ENCODE peak calls at places on chromosome 2, in four cellular contexts. A, S, P and Q are unnamed samples.

GRCh38 chr2:205361970-205362369 is 320.3 kb upstream of the NRP2 start:
- DNase-seq in P (no peak), S (no peak), A (no peak), Q (no peak)

GRCh38 chr2:70029814-70030409 is 57.4 kb upstream of the PCBP1 start:
- DNase-seq in A (peak), P (peak), S (peak), Q (no peak)

GRCh38 chr2:5367321-5367720 is 324.9 kb upstream of the SOX11 start:
- DNase-seq in S (no peak), P (no peak), A (no peak), Q (no peak)

GRCh38 chr2:127649684-127650040 is 3.7 kb downstream of the GPR17 start:
- DNase-seq in S (peak), P (peak), A (peak), Q (no peak)

GRCh38 chr2:3604207-3604877 is 9.4 kb downstream of the COLEC11 start:
- DNase-seq in A (no peak), S (no peak), P (peak), Q (no peak)

GRCh38 chr2:120934891-120935338 is 199.2 kb downstream of the GLI2 start:
- DNase-seq in P (no peak), A (peak), S (peak), Q (no peak)

GRCh38 chr2:157822993-157823392 is 53.1 kb downstream of the ACVR1 start:
- DNase-seq in A (no peak), S (peak), P (no peak), Q (no peak)

GRCh38 chr2:45289018-45289417 is 279.8 kb upstream of the SIX2 start:
- DNase-seq in S (no peak), A (no peak), P (no peak), Q (no peak)

GRCh38 chr2:1788478-1788959 is 44.2 kb upstream of the PXDN start:
- DNase-seq in P (no peak), A (no peak), S (no peak), Q (no peak)

GRCh38 chr2:218832081-218832480 is 478 bp upstream of the PRKAG3 start:
- DNase-seq in A (no peak), S (no peak), P (no peak), Q (no peak)

GRCh38 chr2:218829868-218830451 is 1.6 kb downstream of the PRKAG3 start:
- DNase-seq in A (no peak), S (no peak), P (no peak), Q (no peak)

GRCh38 chr2:218832520-218832919 is 917 bp upstream of the PRKAG3 start:
- DNase-seq in A (no peak), P (no peak), S (no peak), Q (no peak)

GRCh38 chr2:218831378-218831990 is at the start of gene PRKAG3:
- DNase-seq in S (no peak), P (no peak), A (no peak), Q (no peak)

GRCh38 chr2:218830526-218831306 is 887 bp downstream of the PRKAG3 start:
- DNase-seq in P (no peak), A (no peak), S (no peak), Q (no peak)
- H3K4me3 ChIP-seq in P (no peak), A (no peak), S (no peak), Q (no peak)

DNA sequence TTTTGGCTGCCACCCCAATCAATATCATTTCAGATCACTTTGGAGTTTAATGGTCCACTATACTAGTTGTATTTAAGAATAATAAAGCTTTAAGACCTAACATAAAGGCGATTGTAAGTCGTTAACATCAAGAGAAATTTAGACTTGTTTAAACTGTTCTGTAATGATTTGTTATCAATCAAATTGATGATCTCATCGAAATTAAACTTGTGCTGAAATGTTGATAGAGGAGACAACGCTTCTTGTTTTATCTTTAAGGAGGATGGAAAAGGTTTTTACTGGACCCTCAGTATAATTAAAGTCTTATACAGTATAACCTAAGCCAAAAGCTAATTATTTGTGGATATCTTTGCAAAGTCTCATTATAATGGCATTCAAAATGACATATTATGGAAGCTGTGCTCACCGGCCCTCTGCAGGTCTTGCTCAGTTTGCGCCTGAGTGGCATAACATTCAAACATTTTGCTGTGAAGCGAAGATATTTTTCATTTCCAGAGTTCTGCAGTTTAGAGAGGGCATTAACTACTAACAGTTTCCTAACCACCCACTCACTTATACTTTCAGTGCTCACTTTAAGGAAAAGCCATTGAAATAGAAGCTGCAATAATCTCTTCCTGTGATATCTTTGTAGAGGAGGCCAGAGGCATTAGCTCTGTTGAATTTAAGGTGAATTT is 1.4 kb upstream of the SERTAD2 start:
- DNase-seq in A (no peak), S (no peak), P (no peak), Q (no peak)
- TF ChIP-seq CTCF in A (no peak), S (peak), P (peak), Q (peak)

GRCh38 chr2:223563462-223563861 is 38.7 kb downstream of the SCG2 start:
- DNase-seq in A (no peak), S (peak), P (no peak), Q (no peak)
- H3K4me3 ChIP-seq in A (no peak), S (no peak), P (no peak), Q (no peak)

GRCh38 chr2:64906853-64907536 is 82.2 kb upstream of the SLC1A4 start:
- DNase-seq in P (no peak), S (no peak), A (no peak), Q (peak)
- TF ChIP-seq CTCF in P (no peak), S (no peak), A (no peak), Q (no peak)

GRCh38 chr2:188976545-188977268 is 2.5 kb downstream of the COL3A1 start:
- DNase-seq in S (peak), A (no peak), P (no peak), Q (no peak)

GRCh38 chr2:188978291-188979081 is 4.3 kb downstream of the COL3A1 start:
- DNase-seq in S (peak), P (peak), A (peak), Q (no peak)

GRCh38 chr2:188979119-188979729 is 5.1 kb downstream of the COL3A1 start:
- DNase-seq in S (peak), A (no peak), P (no peak), Q (no peak)

GRCh38 chr2:188983427-188984101 is 9.4 kb downstream of the COL3A1 start:
- DNase-seq in S (peak), A (no peak), P (peak), Q (no peak)

DNA sequence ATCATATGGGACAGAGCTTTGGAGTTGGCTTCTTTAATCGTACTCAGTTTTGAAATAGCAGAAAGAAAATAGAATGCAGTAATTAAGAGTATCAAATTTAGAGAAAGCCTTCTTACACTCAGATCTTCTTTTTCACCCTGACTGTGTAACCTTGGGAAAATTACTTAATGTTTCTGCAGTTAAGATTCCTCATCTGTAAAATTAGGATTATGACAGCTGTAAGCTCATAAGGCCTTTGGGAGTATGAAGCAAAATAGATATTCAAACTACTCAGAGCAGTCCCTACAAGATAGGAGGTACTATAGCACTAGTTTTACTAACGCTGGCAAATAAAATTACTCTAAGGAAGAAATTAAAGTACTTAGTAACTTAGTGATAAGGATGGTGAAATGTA is 5.6 kb downstream of the COL3A1 start:
- DNase-seq in A (no peak), S (no peak), P (no peak), Q (no peak)
- H3K4me3 ChIP-seq in A (peak), S (peak), P (no peak), Q (peak)

DNA sequence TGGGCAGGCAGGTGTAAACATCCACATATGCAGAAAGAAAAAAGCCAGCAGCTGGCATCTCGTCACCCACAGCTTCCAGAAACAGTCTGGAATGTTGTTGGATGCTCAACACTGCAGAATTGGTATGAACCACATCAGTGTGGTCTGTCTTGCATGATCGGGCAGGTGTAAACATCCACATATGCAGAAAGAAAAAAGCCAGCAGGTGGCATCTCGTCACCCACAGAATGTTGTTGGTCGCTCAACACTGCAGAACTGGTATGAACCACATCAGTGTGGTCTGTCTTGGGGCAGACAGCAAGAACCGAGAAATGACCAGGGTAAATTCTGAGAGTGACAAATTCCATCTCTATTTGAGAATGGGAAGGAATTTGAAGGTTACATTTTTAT is 39.6 kb downstream of the DOCK10 start:
- DNase-seq in S (no peak), P (peak), A (no peak), Q (no peak)
- TF ChIP-seq CTCF in S (no peak), P (no peak), A (no peak), Q (no peak)

GRCh38 chr2:233201271-233202013 is 50.0 kb upstream of the ATG16L1 start:
- DNase-seq in A (no peak), P (no peak), S (no peak), Q (no peak)

GRCh38 chr2:233199870-233200269 is 51.6 kb upstream of the ATG16L1 start:
- DNase-seq in S (no peak), P (no peak), A (no peak), Q (no peak)

GRCh38 chr2:233202531-233202944 is 48.9 kb upstream of the ATG16L1 start:
- DNase-seq in P (no peak), A (no peak), S (no peak), Q (no peak)

GRCh38 chr2:233204286-233204936 is 47.1 kb upstream of the ATG16L1 start:
- DNase-seq in P (no peak), S (no peak), A (no peak), Q (no peak)

DNA sequence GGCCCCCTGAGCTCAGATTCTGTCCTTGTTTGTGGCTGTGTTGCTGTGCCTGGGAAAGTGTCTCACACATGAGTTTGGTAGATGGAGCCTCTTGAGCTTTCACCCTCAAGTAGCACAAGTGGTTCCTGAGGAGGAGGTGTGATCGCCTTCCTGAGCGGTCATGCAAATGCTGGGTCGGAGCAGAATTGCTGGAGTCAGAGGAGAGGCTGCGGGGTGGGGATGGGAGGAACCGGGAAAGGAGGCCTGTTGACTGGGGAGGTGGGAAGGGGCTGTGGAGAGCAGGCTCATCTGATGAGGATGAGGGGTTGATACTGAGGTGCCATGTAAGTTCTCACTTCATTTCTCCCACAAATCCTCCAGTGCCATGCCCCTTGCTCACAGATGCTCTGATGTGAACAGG is 48.4 kb upstream of the ATG16L1 start:
- DNase-seq in A (no peak), S (no peak), P (no peak), Q (no peak)
- H3K4me3 ChIP-seq in A (no peak), S (no peak), P (no peak), Q (no peak)

GRCh38 chr2:10909996-10910341 is 1.8 kb upstream of the KCNF1 start:
- DNase-seq in P (no peak), S (no peak), A (no peak), Q (no peak)

GRCh38 chr2:10911291-10912075 is at the start of gene KCNF1:
- DNase-seq in P (peak), S (peak), A (no peak), Q (peak)

GRCh38 chr2:10910625-10911024 is 1.1 kb upstream of the KCNF1 start:
- DNase-seq in A (no peak), S (no peak), P (no peak), Q (no peak)

GRCh38 chr2:10908195-10908594 is 3.5 kb upstream of the KCNF1 start:
- DNase-seq in A (no peak), P (no peak), S (no peak), Q (no peak)

DNA sequence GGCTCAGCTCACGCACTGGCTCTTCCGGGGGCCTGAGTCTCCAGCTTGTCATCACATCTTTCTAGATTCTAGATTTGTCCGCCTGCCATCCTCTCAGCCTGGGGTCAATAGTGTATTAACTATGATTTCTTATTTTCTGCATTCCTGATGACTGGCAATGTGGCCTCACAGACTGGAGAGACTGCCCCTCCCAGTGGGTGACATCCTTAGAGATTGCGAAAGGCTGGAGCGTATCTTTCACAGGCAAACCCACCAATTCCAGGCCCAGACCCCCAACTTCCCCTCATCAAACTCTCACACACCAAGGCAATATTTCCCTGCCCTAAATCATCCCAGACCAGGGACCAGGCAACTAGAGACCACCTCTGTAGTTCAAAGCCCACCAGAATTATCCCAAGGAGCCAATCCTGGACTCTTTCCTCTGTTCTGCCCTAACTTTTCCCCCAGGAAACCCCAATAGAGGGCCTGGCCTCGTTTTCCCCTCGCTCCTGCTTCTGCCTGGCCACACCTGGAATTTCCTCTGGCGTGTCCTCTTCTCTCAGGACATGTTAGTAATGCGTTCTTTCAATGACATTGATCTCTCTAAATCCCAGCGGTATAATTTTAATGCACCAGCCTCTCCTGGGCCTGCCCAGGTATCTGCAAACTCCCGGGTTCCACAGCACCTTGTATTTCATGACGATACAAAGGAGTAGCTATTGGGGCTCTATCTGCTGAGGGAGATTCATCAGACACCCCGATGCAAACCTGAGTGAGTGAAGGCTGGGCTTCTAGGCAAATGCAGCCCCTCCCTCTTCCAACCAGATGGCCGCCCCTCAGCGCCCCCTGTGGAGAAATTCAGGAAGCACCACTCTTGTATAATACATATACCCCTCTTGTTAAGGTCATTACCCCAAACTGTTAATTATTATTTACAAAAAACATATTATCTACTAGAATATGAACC is 2.4 kb upstream of the KCNF1 start:
- DNase-seq in A (no peak), S (no peak), P (peak), Q (no peak)
- TF ChIP-seq CTCF in A (no peak), S (peak), P (peak), Q (peak)